ENCODE peak calls at places on chromosomes 5 and 9, in seven cellular contexts. A is fibroblast of lung; O is tibial nerve; F is cardiac muscle cell; U is stimulated activated CD8-positive, alpha-beta memory T cell treated with anti-CD3 and anti-CD28 coated beads, Interleukin-7, amount 100 ng/mL, for 24 hours; V is Right ventricle myocardium superior; B is NCI-H2029. X is an unnamed sample.

GRCh38 chr9:127519301-127520166 is 68.2 kb downstream of the LRSAM1 start:
- DNase-seq in U (no peak), A (peak; percentile 95), V (no peak), O (no peak), B (no peak), F (no peak), X (no peak)

GRCh38 chr5:113034182-113034773 is 57.7 kb downstream of the DCP2 start:
- DNase-seq in U (no peak), B (no peak), V (no peak), A (peak; percentile 49), O (no peak), F (no peak), X (no peak)

GRCh38 chr9:120424248-120424647 is 155.7 kb downstream of the CDK5RAP2 start:
- DNase-seq in V (no peak), O (no peak), F (no peak), A (no peak), U (no peak), B (no peak), X (no peak)

GRCh38 chr5:135950611-135951010 is 4.2 kb downstream of the LECT2 start:
- DNase-seq in F (no peak), V (no peak), B (no peak), A (peak; percentile 61), U (no peak), O (no peak), X (no peak)

GRCh38 chr5:43369651-43370050 is 42.5 kb downstream of the CCL28 start:
- DNase-seq in O (no peak), U (no peak), B (no peak), A (no peak), V (no peak), F (no peak), X (no peak)

GRCh38 chr9:36141288-36141687 is 4.8 kb downstream of the GLIPR2 start:
- DNase-seq in B (no peak), O (no peak), F (peak; percentile 30), A (peak; percentile 48), U (no peak), V (peak; percentile 59), X (no peak)

GRCh38 chr5:142426129-142426641 is 101.4 kb upstream of the SPRY4 start:
- DNase-seq in F (no peak), V (peak; percentile 73), U (no peak), O (no peak), A (peak; percentile 40), B (no peak), X (no peak)

GRCh38 chr5:40052812-40053211 is 626.9 kb upstream of the PTGER4 start:
- DNase-seq in A (no peak), F (no peak), V (no peak), O (no peak), U (no peak), B (no peak), X (no peak)

GRCh38 chr9:94787268-94787667 is 60.8 kb downstream of the AOPEP start:
- DNase-seq in U (no peak), V (no peak), A (no peak), B (no peak), F (no peak), O (no peak), X (no peak)

GRCh38 chr9:129549684-129550083 is 71.2 kb downstream of the C9orf50 start:
- DNase-seq in O (no peak), B (no peak), U (no peak), A (peak; percentile 52), V (peak; percentile 60), F (no peak), X (no peak)

GRCh38 chr5:153629496-153629895 is 139.0 kb downstream of the GRIA1 start:
- DNase-seq in V (no peak), O (no peak), F (no peak), U (no peak), B (no peak), A (peak; percentile 54), X (no peak)

GRCh38 chr5:81212211-81212687 is 20.9 kb upstream of the CKMT2 start:
- DNase-seq in A (no peak), F (no peak), B (no peak), V (no peak), U (no peak), O (no peak), X (no peak)